ENCODE peak calls at places on chromosomes 11 and 22, in eight cellular contexts. K, Y, Z, J, R, D, W and T are unnamed samples.

GRCh38 chr11:71539017-71539416 is 1.2 kb downstream of the KRTAP5-8 start:
- DNase-seq in K (no peak), Y (no peak), Z (no peak), J (no peak), R (no peak), D (no peak), W (no peak), T (no peak)

GRCh38 chr11:117407016-117407415 is 79.4 kb downstream of the CEP164 start:
- DNase-seq in K (no peak), Y (no peak), Z (no peak), J (no peak), R (no peak), D (no peak), W (no peak), T (no peak)

GRCh38 chr11:65588199-65589054 is 7.2 kb downstream of the KCNK7 start:
- DNase-seq in K (peak; percentile 48), Y (no peak), Z (peak; percentile 99), J (no peak), R (no peak), D (peak; percentile 70), W (peak; percentile 71), T (no peak)

GRCh38 chr22:22684605-22685561 is 40.5 kb downstream of the GGTLC2 start:
- DNase-seq in K (peak; percentile 88), Y (no peak), Z (peak; percentile 59), J (no peak), R (peak; percentile 43), D (peak; percentile 23), W (no peak), T (peak; percentile 37)

GRCh38 chr22:27552863-27553262 is 248.7 kb downstream of the MN1 start:
- DNase-seq in K (no peak), Y (no peak), Z (no peak), J (no peak), R (no peak), D (no peak), W (no peak), T (no peak)

GRCh38 chr11:10540546-10540914 is 457 bp downstream of the RNF141 start:
- DNase-seq in K (peak; percentile 12), Y (no peak), Z (no peak), J (no peak), R (no peak), D (peak; percentile 30), W (peak; percentile 75), T (peak; percentile 51)

GRCh38 chr11:409008-409599 is 5.7 kb downstream of the SIGIRR start:
- DNase-seq in K (no peak), Y (no peak), Z (no peak), J (no peak), R (no peak), D (no peak), W (no peak), T (no peak)

GRCh38 chr11:17986007-17986710 is 26.7 kb downstream of the SERGEF start:
- DNase-seq in K (peak; percentile 92), Y (no peak), Z (no peak), J (no peak), R (peak; percentile 65), D (peak; percentile 52), W (no peak), T (no peak)

GRCh38 chr22:44202261-44202789 is 21.6 kb downstream of the PARVG start:
- DNase-seq in K (peak; percentile 72), Y (no peak), Z (no peak), J (no peak), R (peak; percentile 58), D (no peak), W (peak; percentile 21), T (no peak)

GRCh38 chr22:50304528-50305392 is 2.7 kb downstream of the PLXNB2 start:
- DNase-seq in K (peak; percentile 46), Y (no peak), Z (no peak), J (no peak), R (no peak), D (no peak), W (no peak), T (no peak)

GRCh38 chr22:46557736-46558480 is 20.5 kb upstream of the CELSR1 start:
- DNase-seq in K (no peak), Y (no peak), Z (no peak), J (no peak), R (no peak), D (no peak), W (no peak), T (no peak)

GRCh38 chr11:29256580-29256979 is 760.2 kb downstream of the KCNA4 start:
- DNase-seq in K (no peak), Y (no peak), Z (peak; percentile 34), J (no peak), R (no peak), D (no peak), W (no peak), T (no peak)

GRCh38 chr11:93935826-93936225 is 85.3 kb upstream of the HEPHL1 start:
- DNase-seq in K (no peak), Y (no peak), Z (no peak), J (no peak), R (no peak), D (no peak), W (no peak), T (no peak)

GRCh38 chr11:93489841-93490240 is 53.4 kb downstream of the SMCO4 start:
- DNase-seq in K (no peak), Y (no peak), Z (no peak), J (no peak), R (no peak), D (no peak), W (no peak), T (no peak)

GRCh38 chr11:70637949-70638598 is 239.7 kb downstream of the CTTN start:
- DNase-seq in K (no peak), Y (no peak), Z (no peak), J (no peak), R (no peak), D (no peak), W (no peak), T (no peak)

GRCh38 chr22:40276877-40277823 is 69.2 kb upstream of the ADSL start:
- DNase-seq in K (peak; percentile 73), Y (no peak), Z (no peak), J (peak; percentile 64), R (peak; percentile 26), D (no peak), W (no peak), T (no peak)

DNA sequence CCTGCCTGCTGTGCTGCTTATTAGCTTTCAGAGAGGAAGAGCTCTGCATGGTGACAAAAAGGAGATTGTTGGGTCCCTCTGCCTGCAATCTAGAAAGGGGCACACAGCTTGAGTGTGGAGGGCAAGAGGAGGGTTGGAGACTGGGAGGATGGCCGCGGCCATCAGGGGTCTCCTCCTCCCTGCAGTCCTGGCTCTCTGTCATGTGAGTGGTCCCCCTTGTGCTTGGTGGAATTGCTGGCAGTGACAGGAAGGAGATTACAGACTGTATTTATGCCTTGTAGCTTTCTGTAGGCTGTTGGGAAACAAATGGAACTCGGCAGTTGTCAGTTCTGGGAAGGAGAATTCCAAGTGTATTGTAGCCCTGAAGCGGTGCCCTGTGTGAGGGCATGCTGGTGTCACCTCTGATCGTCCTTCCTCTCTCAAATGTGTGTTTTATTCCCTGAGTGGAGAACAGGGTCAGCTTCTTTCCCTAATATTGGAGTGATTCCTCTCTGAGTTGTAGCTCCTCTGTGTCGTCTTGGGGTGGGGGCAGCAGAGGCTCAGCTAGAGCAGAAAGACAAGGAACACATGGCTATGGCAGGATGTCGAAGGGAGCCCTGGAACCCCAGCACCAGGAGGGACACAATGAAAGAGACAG is 163.1 kb downstream of the PKNOX2 start:
- DNase-seq in K (no peak), Y (no peak), Z (no peak), J (no peak), R (no peak), D (no peak), W (no peak), T (no peak)
- TF ChIP-seq CTCF in K (no peak), Y (no peak), Z (no peak), J (no peak), R (no peak), D (no peak), W (no peak), T (no peak)

GRCh38 chr22:32476286-32476685 is 1.7 kb downstream of the FBXO7 start:
- DNase-seq in K (no peak), Y (no peak), Z (peak; percentile 47), J (no peak), R (no peak), D (no peak), W (no peak), T (no peak)

GRCh38 chr22:32476804-32477203 is 2.2 kb downstream of the FBXO7 start:
- DNase-seq in K (no peak), Y (no peak), Z (no peak), J (no peak), R (no peak), D (no peak), W (no peak), T (no peak)

GRCh38 chr22:32474635-32475427 is at the start of gene FBXO7:
- DNase-seq in K (peak; percentile 88), Y (no peak), Z (peak; percentile 90), J (peak; percentile 86), R (peak; percentile 82), D (peak; percentile 91), W (peak; percentile 97), T (peak; percentile 91)

GRCh38 chr22:32475428-32476010 is 908 bp downstream of the FBXO7 start:
- DNase-seq in K (no peak), Y (no peak), Z (peak; percentile 48), J (peak; percentile 25), R (no peak), D (peak; percentile 34), W (peak; percentile 63), T (no peak)

DNA sequence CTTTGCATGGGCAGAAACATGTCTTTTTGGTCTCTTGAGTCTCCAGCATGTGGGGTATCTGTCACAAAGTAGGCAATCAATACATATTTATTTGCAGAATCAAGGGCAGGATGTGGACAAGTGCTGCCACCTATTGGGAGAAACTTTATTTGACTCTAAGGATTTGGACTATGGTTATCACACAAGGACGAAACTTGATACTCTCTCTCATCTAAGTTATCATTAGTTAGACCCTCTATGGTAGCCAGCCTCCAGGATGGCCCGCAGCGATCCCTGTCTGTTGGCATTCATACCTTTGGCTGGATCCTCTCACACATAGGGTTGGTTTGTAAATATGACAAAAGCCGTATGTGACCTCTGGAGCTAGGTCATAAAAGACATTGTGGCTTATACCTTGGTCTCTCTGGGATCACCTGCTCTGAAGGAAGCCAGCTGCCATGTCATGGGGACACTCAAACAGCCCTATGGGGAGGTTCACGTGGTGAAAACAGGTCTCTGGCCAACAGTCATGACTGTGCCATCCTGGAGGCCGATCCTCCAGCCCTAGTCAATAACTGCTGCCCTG is 1.1 kb upstream of the FBXO7 start:
- DNase-seq in K (peak; percentile 76), Y (no peak), Z (peak; percentile 80), J (no peak), R (peak; percentile 66), D (no peak), W (peak; percentile 73), T (no peak)
- TF ChIP-seq CTCF in K (peak; percentile 68), Y (peak; percentile 53), Z (peak; percentile 63), J (no peak), R (peak; percentile 62), D (peak; percentile 58), W (peak; percentile 59), T (peak; percentile 71)

GRCh38 chr11:134399293-134399654 is 12.8 kb downstream of the B3GAT1 start:
- DNase-seq in K (no peak), Y (no peak), Z (no peak), J (no peak), R (no peak), D (no peak), W (no peak), T (no peak)
- TF ChIP-seq CTCF in K (no peak), Y (no peak), Z (no peak), J (no peak), R (no peak), D (no peak), W (no peak), T (no peak)

DNA sequence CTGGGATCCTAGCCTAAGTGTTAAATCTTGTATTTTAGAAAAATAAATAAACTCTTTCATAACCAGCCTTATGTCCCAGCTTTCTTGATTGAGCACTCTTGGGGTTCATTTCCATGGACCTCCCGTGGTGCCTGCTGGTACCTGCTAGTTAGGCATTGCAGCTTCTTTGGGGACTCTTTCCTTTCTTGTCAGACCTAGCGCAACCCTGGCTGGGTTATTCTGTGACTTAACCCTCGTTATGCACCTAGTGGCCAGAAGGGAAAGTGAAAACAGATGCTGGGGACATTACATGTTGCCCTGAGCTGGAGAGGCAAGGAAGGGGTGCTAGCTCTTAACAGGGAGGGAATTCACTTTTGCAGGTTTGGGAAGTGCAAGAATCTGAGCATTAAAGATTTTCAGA is 46.8 kb downstream of the APIP start:
- DNase-seq in K (no peak), Y (no peak), Z (peak; percentile 13), J (no peak), R (no peak), D (no peak), W (no peak), T (no peak)
- TF ChIP-seq CTCF in K (peak; percentile 24), Y (peak; percentile 13), Z (peak; percentile 38), J (no peak), R (peak; percentile 24), D (no peak), W (no peak), T (peak; percentile 32)